ENCODE peak calls at places on chromosomes 13 and 19, in five cellular contexts. I is H1, D is transverse colon, C is HCT116, P is upper lobe of left lung. W is an unnamed sample.

GRCh38 chr13:21218351-21219043 is 42.0 kb downstream of the MRPL57 start:
- DNase-seq in I (no peak), D (no peak), P (no peak), C (no peak), W (no peak)

GRCh38 chr19:46571495-46571894 is 29.6 kb upstream of the CALM3 start:
- DNase-seq in D (no peak), I (peak), P (no peak), C (peak), W (no peak)

GRCh38 chr19:343941-344624 is 513 bp downstream of the MIER2 start:
- DNase-seq in D (no peak), C (no peak), P (no peak), I (no peak), W (no peak)

GRCh38 chr19:292951-293350 is 1.7 kb upstream of the PLPP2 start:
- DNase-seq in C (no peak), P (no peak), D (no peak), I (no peak), W (no peak)

GRCh38 chr19:5961969-5962945 is 15.7 kb downstream of the RANBP3 start:
- DNase-seq in D (peak), P (peak), I (no peak), C (no peak), W (peak)

GRCh38 chr13:110390572-110390971 is 83.5 kb downstream of the COL4A2 start:
- DNase-seq in I (no peak), D (no peak), C (no peak), P (no peak), W (no peak)

GRCh38 chr13:76953921-76954320 is 5.6 kb downstream of the ACOD1 start:
- DNase-seq in P (no peak), I (no peak), C (no peak), D (no peak), W (no peak)

GRCh38 chr19:1768248-1768647 is 14.9 kb downstream of the ONECUT3 start:
- DNase-seq in I (no peak), C (no peak), D (peak), P (no peak), W (no peak)

GRCh38 chr13:94344126-94344863 is 135.2 kb downstream of the DCT start:
- DNase-seq in I (peak), C (no peak), D (no peak), P (no peak), W (no peak)

GRCh38 chr13:45047394-45048328 is 58.3 kb downstream of the GPALPP1 start:
- DNase-seq in P (peak), I (peak), D (peak), C (peak), W (peak)

GRCh38 chr13:21546372-21546771 is 57.6 kb downstream of the MICU2 start:
- DNase-seq in C (no peak), I (no peak), D (no peak), P (no peak), W (no peak)

GRCh38 chr19:56120371-56121179 is 520 bp downstream of the ZNF787 start:
- DNase-seq in D (peak), I (no peak), P (peak), C (peak), W (peak)

GRCh38 chr13:80562423-80562822 is 221.5 kb upstream of the SPRY2 start:
- DNase-seq in P (no peak), D (no peak), C (no peak), I (no peak), W (no peak)

GRCh38 chr19:35202722-35203674 is 25.5 kb downstream of the FAM187B start:
- DNase-seq in I (peak), C (no peak), D (no peak), P (no peak), W (no peak)

GRCh38 chr13:110474713-110475112 is 86.8 kb downstream of the RAB20 start:
- DNase-seq in I (no peak), C (no peak), D (no peak), P (no peak), W (no peak)

GRCh38 chr13:73934215-73934623 is 200.0 kb downstream of the KLF12 start:
- DNase-seq in C (no peak), P (no peak), D (no peak), I (no peak), W (no peak)

GRCh38 chr19:33864311-33864850 is 67.7 kb downstream of the KCTD15 start:
- DNase-seq in C (no peak), P (no peak), D (peak), I (no peak), W (no peak)

GRCh38 chr19:42311612-42312160 is 1.4 kb upstream of the TMEM145 start:
- DNase-seq in C (no peak), D (no peak), I (no peak), P (no peak), W (no peak)

GRCh38 chr19:46902402-46902766 is 41.6 kb downstream of the ARHGAP35 start:
- DNase-seq in C (peak), I (no peak), P (peak), D (no peak), W (no peak)

GRCh38 chr19:44111910-44112463 is 1.2 kb upstream of the ZNF225 start:
- DNase-seq in C (no peak), I (peak), P (no peak), D (no peak), W (no peak)

GRCh38 chr13:62185631-62186256 is 770.1 kb upstream of the PCDH20 start:
- DNase-seq in D (no peak), P (no peak), I (peak), C (no peak), W (no peak)

GRCh38 chr13:41313117-41313516 is 2.0 kb downstream of the NAA16 start:
- DNase-seq in D (no peak), I (no peak), C (no peak), P (no peak), W (no peak)

GRCh38 chr19:10271543-10272086 is 695 bp downstream of the ICAM1 start:
- DNase-seq in D (peak), I (no peak), P (peak), C (no peak), W (no peak)

GRCh38 chr19:50003810-50004419 is 21.3 kb downstream of the VRK3 start:
- DNase-seq in P (peak), C (peak), D (peak), I (no peak), W (no peak)

GRCh38 chr19:35107541-35107939 is 8.1 kb upstream of the FXYD3 start:
- DNase-seq in C (peak), D (peak), I (no peak), P (peak), W (peak)

GRCh38 chr13:39038569-39038898 is 278 bp downstream of the NHLRC3 start:
- DNase-seq in P (peak), I (no peak), C (no peak), D (peak), W (no peak)

GRCh38 chr19:40745402-40745780 is 4.9 kb downstream of the ACTMAP start:
- DNase-seq in D (no peak), I (no peak), P (no peak), C (no peak), W (no peak)

GRCh38 chr19:1101337-1101698 is 2.5 kb upstream of the GPX4 start:
- DNase-seq in C (no peak), P (peak), D (peak), I (no peak), W (no peak)

GRCh38 chr13:66665991-66666390 is 564.1 kb downstream of the PCDH9 start:
- DNase-seq in I (no peak), D (no peak), C (no peak), P (no peak), W (no peak)

GRCh38 chr13:110944121-110944967 is 29.5 kb upstream of the ANKRD10 start:
- DNase-seq in P (peak), I (no peak), C (peak), D (peak), W (no peak)

GRCh38 chr13:93249259-93249917 is 22.8 kb downstream of the GPC6 start:
- DNase-seq in I (no peak), P (no peak), C (no peak), D (no peak), W (no peak)

GRCh38 chr13:102333320-102334181 is 68.3 kb downstream of the FGF14 start:
- DNase-seq in D (no peak), I (no peak), P (no peak), C (no peak), W (no peak)

GRCh38 chr13:97627566-97627965 is 193.6 kb downstream of the RAP2A start:
- DNase-seq in I (no peak), C (no peak), D (no peak), P (no peak), W (no peak)

GRCh38 chr19:38939957-38940356 is 9.2 kb downstream of the MRPS12 start:
- DNase-seq in P (no peak), I (no peak), D (no peak), C (no peak), W (no peak)

GRCh38 chr13:98530236-98530635 is 46.7 kb downstream of the STK24 start:
- DNase-seq in C (no peak), I (no peak), P (no peak), D (no peak), W (no peak)

GRCh38 chr19:11355160-11356073 is at the start of gene PLPPR2:
- DNase-seq in I (peak), C (peak), D (peak), P (peak), W (peak)

GRCh38 chr13:113413178-113413897 is 40.0 kb downstream of the ADPRHL1 start:
- DNase-seq in I (no peak), P (no peak), C (no peak), D (no peak), W (no peak)
- TF ChIP-seq POLR2AphosphoS5 in I (no peak), P (no peak), C (no peak), D (no peak), W (no peak)

DNA sequence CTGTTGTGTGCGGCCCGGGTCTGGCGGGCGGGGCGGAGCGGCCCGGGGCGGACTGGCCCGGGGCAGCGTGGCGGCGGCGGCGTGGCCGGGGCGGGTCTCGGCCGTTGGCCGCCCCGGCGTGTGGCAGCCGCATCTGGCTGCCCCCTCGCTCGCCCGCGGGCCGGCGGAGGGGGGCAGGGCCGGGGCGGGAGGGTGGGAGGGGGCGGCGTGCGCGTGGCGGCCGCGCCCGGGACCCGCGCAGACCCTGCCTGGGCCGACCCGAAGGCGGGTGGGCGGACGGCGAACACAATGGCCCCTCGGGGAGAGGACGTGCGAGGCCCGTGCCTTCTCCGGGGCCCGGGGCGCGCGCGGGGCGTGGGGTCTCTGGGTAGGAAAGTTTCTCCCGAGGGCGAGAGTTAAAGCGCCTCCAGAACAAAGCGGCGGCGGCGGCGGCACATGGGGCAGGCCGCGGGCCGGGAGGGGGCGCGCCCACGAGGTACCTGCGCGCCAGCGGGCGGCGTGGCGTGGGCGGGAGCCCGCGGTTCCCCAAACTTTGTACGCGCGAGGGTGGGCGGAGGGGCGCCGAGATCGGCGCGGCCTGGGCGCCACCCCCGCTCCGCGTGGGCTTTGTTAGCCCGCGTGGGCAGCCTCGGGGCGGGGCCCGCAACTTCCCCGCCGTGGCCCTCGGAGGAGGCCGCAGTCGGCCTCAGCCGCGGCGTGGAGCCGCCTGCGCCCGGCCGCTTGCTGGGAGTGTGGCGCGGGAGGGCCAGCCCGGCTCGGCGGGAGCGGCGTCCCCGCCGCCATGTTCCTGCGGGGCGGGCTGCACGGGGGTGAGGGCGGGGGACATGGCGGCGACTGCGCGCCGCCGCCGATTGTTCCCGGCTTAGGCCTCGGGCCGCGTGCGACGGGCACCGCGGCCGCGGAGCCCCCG is 764 bp downstream of the MIR17HG start:
- DNase-seq in I (no peak), P (peak), C (no peak), D (peak), W (peak)
- TF ChIP-seq POLR2A in I (peak), P (no peak), C (no peak), D (no peak), W (no peak)

GRCh38 chr13:112693831-112694497 is 4.1 kb downstream of the ATP11A start:
- DNase-seq in D (no peak), I (no peak), C (no peak), P (peak), W (no peak)
- H3K4me3 ChIP-seq in D (no peak), I (no peak), C (no peak), P (no peak), W (no peak)

GRCh38 chr13:27124571-27124970 is 47.0 kb downstream of the USP12 start:
- DNase-seq in C (no peak), I (no peak), P (no peak), D (no peak), W (no peak)

GRCh38 chr13:27128825-27129627 is 42.6 kb downstream of the USP12 start:
- DNase-seq in I (no peak), C (no peak), D (no peak), P (no peak), W (no peak)

GRCh38 chr13:27122036-27122435 is 49.6 kb downstream of the USP12 start:
- DNase-seq in I (no peak), C (no peak), P (no peak), D (no peak), W (no peak)

GRCh38 chr13:27126877-27127276 is 44.7 kb downstream of the USP12 start:
- DNase-seq in D (no peak), I (no peak), P (no peak), C (no peak), W (no peak)

GRCh38 chr13:27125357-27126282 is 46.0 kb downstream of the USP12 start:
- DNase-seq in D (no peak), C (no peak), P (no peak), I (no peak), W (no peak)
- TF ChIP-seq POLR2AphosphoS5 in D (no peak), C (no peak), P (no peak), I (no peak), W (no peak)

GRCh38 chr19:48878219-48879024 is 6.2 kb downstream of the PPP1R15A start:
- DNase-seq in D (no peak), C (no peak), I (no peak), P (peak), W (no peak)
- TF ChIP-seq POLR2A in D (no peak), C (no peak), I (no peak), P (no peak), W (peak)

GRCh38 chr13:33518442-33518841 is 232.9 kb upstream of the STARD13 start:
- DNase-seq in I (no peak), D (no peak), P (no peak), C (no peak), W (no peak)
- H3K4me3 ChIP-seq in I (no peak), D (no peak), P (no peak), C (no peak), W (no peak)